ENCODE peak calls at places on chromosomes 1 and 21, in nine cellular contexts. H is memory B cell, S is dermis blood vessel endothelial cell, Y is progenitor cell of endocrine pancreas, W is SK-MEL-5, U is tibial nerve, I is GM20000, X is M059J, Q is putamen. F is an unnamed sample.

GRCh38 chr1:29811727-29812396 is 575.5 kb downstream of the PTPRU start:
- DNase-seq in X (no peak), W (no peak), Y (no peak), I (no peak), S (no peak), H (no peak), U (no peak), Q (no peak), F (no peak)

GRCh38 chr1:207316141-207316540 is 5.3 kb upstream of the CD55 start:
- DNase-seq in U (no peak), Q (no peak), Y (no peak), W (no peak), H (no peak), S (no peak), X (no peak), I (no peak), F (no peak)

GRCh38 chr21:16532841-16533240 is 803.1 kb downstream of the USP25 start:
- DNase-seq in I (no peak), W (no peak), Y (no peak), S (no peak), X (peak; percentile 48), U (no peak), H (no peak), Q (peak; percentile 8), F (no peak)

GRCh38 chr1:27106561-27107323 is 48.2 kb downstream of the SLC9A1 start:
- DNase-seq in I (peak; percentile 59), W (no peak), S (no peak), Y (no peak), Q (no peak), H (no peak), U (no peak), X (peak; percentile 18), F (no peak)

GRCh38 chr1:67578397-67579020 is 106.5 kb upstream of the GADD45A start:
- DNase-seq in Q (no peak), Y (no peak), H (no peak), I (no peak), U (no peak), W (no peak), S (no peak), X (no peak), F (no peak)

GRCh38 chr21:41228006-41228370 is 60.0 kb downstream of the BACE2 start:
- DNase-seq in U (no peak), Q (no peak), S (no peak), H (no peak), Y (no peak), W (peak; percentile 57), I (no peak), X (no peak), F (no peak)

GRCh38 chr1:63261736-63262142 is 60.6 kb upstream of the FOXD3 start:
- DNase-seq in I (no peak), U (no peak), Q (no peak), Y (no peak), S (no peak), H (no peak), X (peak; percentile 28), W (peak; percentile 99), F (no peak)

GRCh38 chr1:156114101-156114918 is at the start of gene LMNA:
- DNase-seq in U (peak; percentile 92), H (peak; percentile 66), X (peak; percentile 98), Q (peak; percentile 85), W (peak; percentile 89), S (peak; percentile 94), I (peak; percentile 86), Y (no peak), F (peak; percentile 92)

GRCh38 chr1:155080250-155081228 is 1.9 kb downstream of the EFNA3 start:
- DNase-seq in I (peak; percentile 62), Q (no peak), Y (peak; percentile 79), S (no peak), H (peak; percentile 48), X (no peak), U (no peak), W (no peak), F (peak; percentile 72)

F was measured in K562.